ENCODE peak calls at places on chromosomes 3 and 15, in four cellular contexts. S, P, R and G are unnamed samples.
A peak's percentile ranks its signal among the peaks of the same experiment; 100 is the strongest.

GRCh38 chr3:89358281-89358680 is 250.9 kb downstream of the EPHA3 start:
- DNase-seq in S (no peak), P (no peak), R (no peak), G (no peak)

GRCh38 chr3:153856932-153857331 is 264.3 kb upstream of the ARHGEF26 start:
- DNase-seq in S (no peak), P (no peak), R (no peak), G (no peak)

GRCh38 chr15:60520041-60520824 is 41.3 kb upstream of the ICE2 start:
- DNase-seq in S (no peak), P (no peak), R (no peak), G (no peak)

GRCh38 chr15:59371458-59372351 is 966 bp downstream of the MYO1E start:
- DNase-seq in S (no peak), P (peak; percentile 70), R (peak; percentile 84), G (no peak)

GRCh38 chr3:124599147-124599765 is 131.0 kb upstream of the UMPS start:
- DNase-seq in S (no peak), P (no peak), R (no peak), G (no peak)

GRCh38 chr15:58568157-58568571 is 136.4 kb downstream of the LIPC start:
- DNase-seq in S (peak; percentile 16), P (peak; percentile 51), R (peak; percentile 44), G (no peak)

GRCh38 chr3:124986153-124987143 is 51.9 kb upstream of the MUC13 start:
- DNase-seq in S (no peak), P (no peak), R (no peak), G (no peak)

GRCh38 chr3:114709102-114709501 is 415.3 kb downstream of the TIGIT start:
- DNase-seq in S (no peak), P (no peak), R (no peak), G (no peak)

GRCh38 chr3:72924055-72924454 is 36.2 kb downstream of the GXYLT2 start:
- DNase-seq in S (no peak), P (no peak), R (no peak), G (no peak)

GRCh38 chr15:40250771-40251454 is 12.1 kb downstream of the PAK6 start:
- DNase-seq in S (no peak), P (no peak), R (no peak), G (no peak)

GRCh38 chr3:122318620-122319019 is 6.4 kb upstream of the CSTA start:
- DNase-seq in S (no peak), P (no peak), R (no peak), G (no peak)

GRCh38 chr3:152193673-152194267 is 75.0 kb upstream of the MBNL1 start:
- DNase-seq in S (no peak), P (no peak), R (no peak), G (no peak)

GRCh38 chr3:146117406-146118285 is 43.3 kb downstream of the PLOD2 start:
- DNase-seq in S (no peak), P (no peak), R (no peak), G (no peak)

GRCh38 chr15:25090073-25090733 is 135.4 kb downstream of the SNRPN start:
- DNase-seq in S (no peak), P (no peak), R (peak; percentile 53), G (no peak)

GRCh38 chr3:97579365-97579764 is 185.2 kb upstream of the ARL6 start:
- DNase-seq in S (no peak), P (no peak), R (no peak), G (no peak)

GRCh38 chr3:10625307-10625706 is 119.9 kb upstream of the ATP2B2 start:
- DNase-seq in S (no peak), P (no peak), R (no peak), G (no peak)

GRCh38 chr15:73284073-73284472 is 84.7 kb downstream of the HCN4 start:
- DNase-seq in S (no peak), P (no peak), R (no peak), G (no peak)
- TF ChIP-seq CTCF in S (no peak), P (no peak), R (peak; percentile 60), G (no peak)

GRCh38 chr3:16317561-16317945 is 52.5 kb downstream of the OXNAD1 start:
- DNase-seq in S (no peak), P (no peak), R (no peak), G (no peak)
- TF ChIP-seq CTCF in S (no peak), P (no peak), R (no peak), G (no peak)

GRCh38 chr15:62165029-62165792 is at the start of gene C2CD4B:
- DNase-seq in S (no peak), P (peak; percentile 93), R (no peak), G (no peak)
- TF ChIP-seq CTCF in S (no peak), P (no peak), R (no peak), G (peak; percentile 16)

DNA sequence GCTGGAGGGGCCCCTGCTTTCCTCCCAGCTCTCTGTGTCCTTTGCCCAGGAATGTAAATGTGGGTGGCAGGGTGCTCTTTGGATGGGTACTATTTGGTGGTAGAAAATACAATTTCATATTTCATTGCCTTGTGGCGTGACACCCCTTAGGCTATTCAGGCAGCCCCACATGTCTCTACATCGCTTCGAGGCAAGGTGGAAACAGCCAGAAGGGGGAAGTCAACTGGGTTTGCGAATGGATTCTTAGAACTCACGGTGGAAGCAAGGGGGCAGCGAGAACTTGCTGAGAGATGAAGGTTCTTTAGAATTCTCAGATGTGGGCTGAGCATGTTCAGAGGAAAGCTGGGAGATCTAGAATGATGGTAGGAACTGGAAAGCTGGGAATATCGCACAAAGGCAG is 25.3 kb downstream of the PLA2G4D start:
- DNase-seq in S (no peak), P (no peak), R (no peak), G (no peak)
- TF ChIP-seq CTCF in S (no peak), P (no peak), R (no peak), G (no peak)

GRCh38 chr3:129195731-129196256 is 12.1 kb upstream of the CNBP start:
- DNase-seq in S (peak; percentile 47), P (no peak), R (no peak), G (no peak)
- TF ChIP-seq CTCF in S (no peak), P (no peak), R (no peak), G (no peak)

DNA sequence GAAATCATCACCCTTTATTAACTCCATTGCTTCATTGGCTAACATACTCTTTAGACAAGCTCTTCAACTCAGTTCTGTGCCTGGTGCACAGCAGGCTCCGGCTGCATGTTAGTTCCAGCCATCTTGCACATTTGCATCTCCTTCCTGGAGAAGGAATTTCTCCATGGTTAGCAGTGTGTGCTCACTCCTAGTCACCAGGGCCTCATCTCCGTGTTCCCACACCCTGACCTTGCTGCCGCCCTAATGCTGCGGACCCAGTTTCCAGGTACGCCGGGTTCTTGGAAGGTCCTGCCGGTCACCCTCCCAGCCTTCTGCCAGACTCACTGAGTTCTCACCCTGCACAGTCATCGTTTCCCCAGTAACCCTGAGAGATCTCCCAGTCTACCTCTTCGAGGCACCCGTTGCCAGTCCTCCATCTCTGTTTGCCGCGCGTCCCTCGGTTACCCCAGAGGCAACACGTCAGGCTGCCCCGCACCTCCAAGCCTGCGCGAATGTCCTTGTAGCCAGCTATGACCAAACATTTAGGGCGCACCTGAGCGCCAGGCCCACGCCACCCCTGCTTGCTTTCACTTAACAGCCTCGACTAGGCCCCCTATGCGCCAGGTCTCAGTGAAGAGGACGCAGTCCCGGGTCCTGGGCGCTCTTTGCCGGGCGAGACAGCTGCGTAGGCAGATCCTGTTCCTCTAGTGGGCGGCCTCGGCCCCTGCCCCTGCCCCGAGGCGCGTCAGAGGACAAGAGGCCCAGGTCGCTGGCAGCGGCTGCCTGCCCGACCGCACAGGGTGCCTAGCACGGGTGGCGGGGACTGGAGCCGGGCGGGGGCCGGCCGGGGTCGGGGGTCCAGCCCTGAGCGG is 744 bp upstream of the ZNF592 start:
- DNase-seq in S (peak; percentile 20), P (peak; percentile 80), R (no peak), G (peak; percentile 39)
- TF ChIP-seq CTCF in S (no peak), P (no peak), R (no peak), G (no peak)

GRCh38 chr3:196398782-196399181 is 33.4 kb downstream of the UBXN7 start:
- DNase-seq in S (no peak), P (no peak), R (no peak), G (no peak)
- TF ChIP-seq CTCF in S (no peak), P (no peak), R (no peak), G (no peak)

GRCh38 chr3:177357352-177358084 is 160.2 kb upstream of the TBL1XR1 start:
- DNase-seq in S (no peak), P (peak; percentile 62), R (no peak), G (no peak)
- TF ChIP-seq CTCF in S (no peak), P (peak; percentile 9), R (no peak), G (no peak)